ENCODE peak calls at places on chromosomes 16 and 17, in four cellular contexts. C is activated CD4-positive, CD25-positive, alpha-beta regulatory T cell; M is HEK293T; V is activated effector memory CD4-positive, alpha-beta T cell treated with Interleukin-2 at 50 U/mL for 16 hours. U is an unnamed sample.

GRCh38 chr16:75579435-75579834 is 13.3 kb downstream of the GABARAPL2 start:
- DNase-seq in V (no peak), M (no peak), C (no peak), U (no peak)

GRCh38 chr16:11461595-11461990 is 116.3 kb downstream of the RMI2 start:
- DNase-seq in V (no peak), M (no peak), C (no peak), U (no peak)

GRCh38 chr17:39745335-39746144 is 7.8 kb downstream of the GRB7 start:
- DNase-seq in C (no peak), V (no peak), M (no peak), U (no peak)

GRCh38 chr16:56649820-56650219 is 1.9 kb upstream of the MT1B start:
- DNase-seq in M (no peak), C (no peak), V (no peak), U (no peak)

GRCh38 chr17:45043268-45043681 is 8.2 kb downstream of the DCAKD start:
- DNase-seq in M (no peak), C (no peak), V (no peak), U (no peak)

GRCh38 chr17:76515291-76515949 is 14.2 kb upstream of the RHBDF2 start:
- DNase-seq in V (peak; percentile 82), M (no peak), C (peak; percentile 63), U (peak; percentile 59)

GRCh38 chr17:45895304-45895968 is 1.1 kb downstream of the MAPT start:
- DNase-seq in V (no peak), C (no peak), M (peak; percentile 44), U (no peak)

GRCh38 chr17:27415090-27415795 is 41.0 kb upstream of the KSR1 start:
- DNase-seq in V (no peak), C (no peak), M (no peak), U (no peak)

GRCh38 chr16:719815-720506 is 985 bp upstream of the ANTKMT start:
- DNase-seq in M (no peak), C (no peak), V (no peak), U (no peak)

GRCh38 chr16:56288019-56288418 is 96.7 kb downstream of the GNAO1 start:
- DNase-seq in V (no peak), C (no peak), M (no peak), U (no peak)

GRCh38 chr17:32117399-32117798 is 24.9 kb upstream of the RHOT1 start:
- DNase-seq in V (no peak), C (no peak), M (no peak), U (no peak)

GRCh38 chr17:82214012-82214628 is 1.5 kb upstream of the CCDC57 start:
- DNase-seq in C (no peak), V (no peak), M (no peak), U (no peak)

GRCh38 chr17:13293421-13293820 is 275.6 kb upstream of the ELAC2 start:
- DNase-seq in C (no peak), V (no peak), M (no peak), U (no peak)

GRCh38 chr17:53971361-53971760 is 148.6 kb downstream of the KIF2B start:
- DNase-seq in M (no peak), V (no peak), C (no peak), U (no peak)

GRCh38 chr17:34133350-34133749 is 121.7 kb upstream of the CCL2 start:
- DNase-seq in V (no peak), C (no peak), M (no peak), U (no peak)

GRCh38 chr16:62692685-62693084 is 656.4 kb upstream of the CDH8 start:
- DNase-seq in V (no peak), M (no peak), C (no peak), U (no peak)

GRCh38 chr16:17171250-17172143 is 299.3 kb downstream of the XYLT1 start:
- DNase-seq in M (no peak), C (no peak), V (no peak), U (no peak)

GRCh38 chr17:72989074-72989610 is 103.3 kb downstream of the SLC39A11 start:
- DNase-seq in C (no peak), M (no peak), V (no peak), U (no peak)

GRCh38 chr17:18259621-18260331 is 686 bp upstream of the MIEF2 start:
- DNase-seq in M (no peak), C (no peak), V (no peak), U (no peak)

GRCh38 chr16:50153648-50154368 is 702 bp downstream of the TENT4B start:
- DNase-seq in C (no peak), M (peak; percentile 30), V (no peak), U (no peak)

GRCh38 chr16:14057878-14058382 is 13.2 kb upstream of the MRTFB start:
- DNase-seq in V (no peak), M (no peak), C (no peak), U (no peak)

GRCh38 chr17:74051348-74051747 is 152.1 kb upstream of the RPL38 start:
- DNase-seq in V (no peak), C (no peak), M (no peak), U (no peak)